ENCODE peak calls at places on chromosomes 3 and 15, in nine cellular contexts. One of them, this sample, is unnamed.

GRCh38 chr15:48500595-48500994 is 144.9 kb downstream of the FBN1 start:
- DNase-seq in DMS79: no peak
- DNase-seq in tibial nerve: no peak
- DNase-seq in fibroblast of lung: peak
- DNase-seq in amygdala: no peak
- DNase-seq in left ventricle myocardium superior: no peak
- DNase-seq in Ammon's horn: no peak
- DNase-seq in hippocampal formation: no peak
- DNase-seq in endothelial cell: no peak
- DNase-seq in this sample: no peak

GRCh38 chr15:60590935-60591490 is 112.1 kb upstream of the ICE2 start:
- DNase-seq in amygdala: peak
- DNase-seq in endothelial cell: peak
- DNase-seq in hippocampal formation: no peak
- DNase-seq in tibial nerve: peak
- DNase-seq in DMS79: no peak
- DNase-seq in left ventricle myocardium superior: peak
- DNase-seq in Ammon's horn: peak
- DNase-seq in fibroblast of lung: peak
- DNase-seq in this sample: peak

GRCh38 chr3:29255854-29256696 is 24.8 kb upstream of the RBMS3 start:
- DNase-seq in DMS79: no peak
- DNase-seq in left ventricle myocardium superior: no peak
- DNase-seq in tibial nerve: no peak
- DNase-seq in amygdala: no peak
- DNase-seq in hippocampal formation: no peak
- DNase-seq in endothelial cell: no peak
- DNase-seq in Ammon's horn: no peak
- DNase-seq in fibroblast of lung: peak
- DNase-seq in this sample: no peak

GRCh38 chr15:70562906-70563305 is 200.5 kb downstream of the UACA start:
- DNase-seq in tibial nerve: no peak
- DNase-seq in amygdala: no peak
- DNase-seq in fibroblast of lung: no peak
- DNase-seq in DMS79: no peak
- DNase-seq in Ammon's horn: no peak
- DNase-seq in left ventricle myocardium superior: no peak
- DNase-seq in hippocampal formation: no peak
- DNase-seq in endothelial cell: no peak
- DNase-seq in this sample: no peak

GRCh38 chr15:89441295-89441762 is 55.1 kb downstream of the RHCG start:
- DNase-seq in left ventricle myocardium superior: no peak
- DNase-seq in DMS79: no peak
- DNase-seq in hippocampal formation: no peak
- DNase-seq in Ammon's horn: no peak
- DNase-seq in amygdala: no peak
- DNase-seq in tibial nerve: no peak
- DNase-seq in endothelial cell: no peak
- DNase-seq in fibroblast of lung: no peak
- DNase-seq in this sample: no peak

GRCh38 chr15:57827021-57827420 is 120.5 kb downstream of the POLR2M start:
- DNase-seq in amygdala: no peak
- DNase-seq in endothelial cell: no peak
- DNase-seq in Ammon's horn: no peak
- DNase-seq in hippocampal formation: no peak
- DNase-seq in DMS79: no peak
- DNase-seq in left ventricle myocardium superior: no peak
- DNase-seq in fibroblast of lung: no peak
- DNase-seq in tibial nerve: no peak
- DNase-seq in this sample: no peak

GRCh38 chr3:47994180-47994579 is 22.0 kb downstream of the MAP4 start:
- DNase-seq in amygdala: no peak
- DNase-seq in endothelial cell: no peak
- DNase-seq in left ventricle myocardium superior: no peak
- DNase-seq in fibroblast of lung: no peak
- DNase-seq in Ammon's horn: no peak
- DNase-seq in DMS79: no peak
- DNase-seq in hippocampal formation: no peak
- DNase-seq in tibial nerve: no peak
- DNase-seq in this sample: no peak

GRCh38 chr3:72224804-72225509 is 440.0 kb upstream of the PROK2 start:
- DNase-seq in fibroblast of lung: no peak
- DNase-seq in DMS79: no peak
- DNase-seq in tibial nerve: no peak
- DNase-seq in hippocampal formation: no peak
- DNase-seq in amygdala: no peak
- DNase-seq in endothelial cell: no peak
- DNase-seq in left ventricle myocardium superior: no peak
- DNase-seq in Ammon's horn: no peak
- DNase-seq in this sample: no peak

GRCh38 chr15:30670056-30670455 is 44.1 kb downstream of the ARHGAP11B start:
- DNase-seq in Ammon's horn: no peak
- DNase-seq in left ventricle myocardium superior: no peak
- DNase-seq in DMS79: no peak
- DNase-seq in endothelial cell: no peak
- DNase-seq in amygdala: no peak
- DNase-seq in hippocampal formation: no peak
- DNase-seq in fibroblast of lung: no peak
- DNase-seq in tibial nerve: no peak
- DNase-seq in this sample: no peak

GRCh38 chr3:47413751-47414150 is 32.9 kb downstream of the PTPN23 start:
- DNase-seq in DMS79: no peak
- DNase-seq in fibroblast of lung: no peak
- DNase-seq in left ventricle myocardium superior: no peak
- DNase-seq in Ammon's horn: peak
- DNase-seq in endothelial cell: no peak
- DNase-seq in tibial nerve: no peak
- DNase-seq in amygdala: peak
- DNase-seq in hippocampal formation: peak
- DNase-seq in this sample: no peak

GRCh38 chr3:141998674-141999290 is 122.3 kb downstream of the ATP1B3 start:
- DNase-seq in endothelial cell: no peak
- DNase-seq in hippocampal formation: peak
- DNase-seq in fibroblast of lung: peak
- DNase-seq in DMS79: peak
- DNase-seq in Ammon's horn: no peak
- DNase-seq in left ventricle myocardium superior: no peak
- DNase-seq in tibial nerve: no peak
- DNase-seq in amygdala: no peak
- DNase-seq in this sample: no peak

GRCh38 chr3:4504340-4505261 is 11.5 kb downstream of the ITPR1 start:
- DNase-seq in Ammon's horn: no peak
- DNase-seq in DMS79: peak
- DNase-seq in hippocampal formation: no peak
- DNase-seq in fibroblast of lung: no peak
- DNase-seq in left ventricle myocardium superior: no peak
- DNase-seq in tibial nerve: no peak
- DNase-seq in amygdala: no peak
- DNase-seq in endothelial cell: no peak
- DNase-seq in this sample: no peak

GRCh38 chr3:113254171-113254947 is 43.0 kb downstream of the BOC start:
- DNase-seq in left ventricle myocardium superior: no peak
- DNase-seq in DMS79: no peak
- DNase-seq in tibial nerve: no peak
- DNase-seq in endothelial cell: no peak
- DNase-seq in fibroblast of lung: no peak
- DNase-seq in hippocampal formation: no peak
- DNase-seq in amygdala: no peak
- DNase-seq in Ammon's horn: no peak
- DNase-seq in this sample: no peak

GRCh38 chr3:38004415-38005075 is 14.0 kb downstream of the VILL start:
- DNase-seq in Ammon's horn: peak
- DNase-seq in left ventricle myocardium superior: peak
- DNase-seq in DMS79: no peak
- DNase-seq in fibroblast of lung: peak
- DNase-seq in amygdala: peak
- DNase-seq in hippocampal formation: peak
- DNase-seq in tibial nerve: peak
- DNase-seq in endothelial cell: peak
- DNase-seq in this sample: peak

GRCh38 chr3:1987983-1988382 is 110.7 kb upstream of the CNTN4 start:
- DNase-seq in fibroblast of lung: peak
- DNase-seq in DMS79: no peak
- DNase-seq in endothelial cell: no peak
- DNase-seq in tibial nerve: no peak
- DNase-seq in hippocampal formation: no peak
- DNase-seq in Ammon's horn: peak
- DNase-seq in left ventricle myocardium superior: no peak
- DNase-seq in amygdala: no peak
- DNase-seq in this sample: no peak

GRCh38 chr15:74995779-74996765 is 709 bp downstream of the SCAMP5 start:
- DNase-seq in hippocampal formation: no peak
- DNase-seq in DMS79: no peak
- DNase-seq in tibial nerve: no peak
- DNase-seq in left ventricle myocardium superior: peak
- DNase-seq in fibroblast of lung: no peak
- DNase-seq in Ammon's horn: peak
- DNase-seq in amygdala: peak
- DNase-seq in endothelial cell: peak
- DNase-seq in this sample: no peak

GRCh38 chr3:7897643-7898042 is 604.0 kb upstream of the LMCD1 start:
- DNase-seq in tibial nerve: no peak
- DNase-seq in DMS79: no peak
- DNase-seq in fibroblast of lung: no peak
- DNase-seq in Ammon's horn: peak
- DNase-seq in hippocampal formation: peak
- DNase-seq in left ventricle myocardium superior: no peak
- DNase-seq in endothelial cell: no peak
- DNase-seq in amygdala: no peak
- DNase-seq in this sample: no peak

GRCh38 chr15:64412216-64412615 is 24.6 kb downstream of the TRIP4 start:
- DNase-seq in amygdala: no peak
- DNase-seq in Ammon's horn: no peak
- DNase-seq in tibial nerve: no peak
- DNase-seq in endothelial cell: no peak
- DNase-seq in left ventricle myocardium superior: no peak
- DNase-seq in fibroblast of lung: no peak
- DNase-seq in hippocampal formation: no peak
- DNase-seq in DMS79: no peak
- DNase-seq in this sample: no peak

GRCh38 chr3:88189361-88189810 is 39.6 kb downstream of the C3orf38 start:
- DNase-seq in left ventricle myocardium superior: no peak
- DNase-seq in endothelial cell: no peak
- DNase-seq in DMS79: no peak
- DNase-seq in fibroblast of lung: no peak
- DNase-seq in amygdala: no peak
- DNase-seq in Ammon's horn: no peak
- DNase-seq in tibial nerve: no peak
- DNase-seq in hippocampal formation: no peak
- DNase-seq in this sample: no peak

GRCh38 chr3:55482496-55483195 is 4.5 kb downstream of the WNT5A start:
- DNase-seq in left ventricle myocardium superior: no peak
- DNase-seq in DMS79: no peak
- DNase-seq in hippocampal formation: no peak
- DNase-seq in fibroblast of lung: peak
- DNase-seq in endothelial cell: peak
- DNase-seq in amygdala: no peak
- DNase-seq in tibial nerve: no peak
- DNase-seq in Ammon's horn: no peak
- DNase-seq in this sample: no peak

GRCh38 chr3:150074697-150075416 is 104.2 kb upstream of the PFN2 start:
- DNase-seq in Ammon's horn: no peak
- DNase-seq in fibroblast of lung: no peak
- DNase-seq in hippocampal formation: no peak
- DNase-seq in amygdala: no peak
- DNase-seq in tibial nerve: no peak
- DNase-seq in left ventricle myocardium superior: no peak
- DNase-seq in DMS79: no peak
- DNase-seq in endothelial cell: no peak
- DNase-seq in this sample: no peak

GRCh38 chr3:143002083-143002712 is 828 bp downstream of the U2SURP start:
- DNase-seq in endothelial cell: no peak
- DNase-seq in Ammon's horn: no peak
- DNase-seq in left ventricle myocardium superior: no peak
- DNase-seq in tibial nerve: no peak
- DNase-seq in hippocampal formation: no peak
- DNase-seq in DMS79: no peak
- DNase-seq in fibroblast of lung: peak
- DNase-seq in amygdala: no peak
- DNase-seq in this sample: no peak

GRCh38 chr15:32856753-32857152 is 138.9 kb downstream of the GREM1 start:
- DNase-seq in DMS79: no peak
- DNase-seq in Ammon's horn: no peak
- DNase-seq in endothelial cell: no peak
- DNase-seq in fibroblast of lung: peak
- DNase-seq in amygdala: no peak
- DNase-seq in left ventricle myocardium superior: no peak
- DNase-seq in tibial nerve: no peak
- DNase-seq in hippocampal formation: no peak
- DNase-seq in this sample: no peak

GRCh38 chr3:100053929-100054620 is 60.2 kb downstream of the FILIP1L start:
- DNase-seq in Ammon's horn: no peak
- DNase-seq in hippocampal formation: no peak
- DNase-seq in amygdala: no peak
- DNase-seq in DMS79: no peak
- DNase-seq in tibial nerve: no peak
- DNase-seq in left ventricle myocardium superior: no peak
- DNase-seq in fibroblast of lung: no peak
- DNase-seq in endothelial cell: no peak
- DNase-seq in this sample: no peak

GRCh38 chr15:101165905-101166471 is 85.9 kb downstream of the CHSY1 start:
- DNase-seq in Ammon's horn: no peak
- DNase-seq in endothelial cell: no peak
- DNase-seq in hippocampal formation: no peak
- DNase-seq in fibroblast of lung: no peak
- DNase-seq in left ventricle myocardium superior: no peak
- DNase-seq in tibial nerve: no peak
- DNase-seq in DMS79: no peak
- DNase-seq in amygdala: no peak
- DNase-seq in this sample: no peak

GRCh38 chr3:98777801-98778220 is 14.7 kb downstream of the ST3GAL6 start:
- DNase-seq in amygdala: no peak
- DNase-seq in endothelial cell: no peak
- DNase-seq in left ventricle myocardium superior: no peak
- DNase-seq in tibial nerve: no peak
- DNase-seq in DMS79: no peak
- DNase-seq in fibroblast of lung: peak
- DNase-seq in Ammon's horn: no peak
- DNase-seq in hippocampal formation: no peak
- DNase-seq in this sample: no peak

GRCh38 chr3:141769171-141769894 is 6.1 kb downstream of the GRK7 start:
- DNase-seq in DMS79: no peak
- DNase-seq in hippocampal formation: no peak
- DNase-seq in fibroblast of lung: peak
- DNase-seq in left ventricle myocardium superior: no peak
- DNase-seq in Ammon's horn: no peak
- DNase-seq in endothelial cell: no peak
- DNase-seq in amygdala: no peak
- DNase-seq in tibial nerve: no peak
- DNase-seq in this sample: no peak

GRCh38 chr3:120102232-120102631 is 8.0 kb upstream of the GSK3B start:
- DNase-seq in DMS79: peak
- DNase-seq in hippocampal formation: no peak
- DNase-seq in Ammon's horn: no peak
- DNase-seq in left ventricle myocardium superior: no peak
- DNase-seq in fibroblast of lung: peak
- DNase-seq in tibial nerve: no peak
- DNase-seq in endothelial cell: no peak
- DNase-seq in amygdala: no peak
- DNase-seq in this sample: no peak

GRCh38 chr15:92205255-92205739 is 188.4 kb upstream of the ST8SIA2 start:
- DNase-seq in tibial nerve: no peak
- DNase-seq in left ventricle myocardium superior: peak
- DNase-seq in hippocampal formation: no peak
- DNase-seq in endothelial cell: peak
- DNase-seq in amygdala: no peak
- DNase-seq in fibroblast of lung: peak
- DNase-seq in Ammon's horn: peak
- DNase-seq in DMS79: no peak
- DNase-seq in this sample: no peak